ENCODE peak calls at places on chromosomes 1 and 21, in ten cellular contexts. X is trophoblast cell; B is Peyer's patch; H is tibial nerve; D is lower lobe of right lung; Q is PC-9; I is kidney; Y is heart right ventricle; W is ovary; E is CD4-positive, alpha-beta T cell. M is an unnamed sample.

GRCh38 chr1:24459551-24460266 is 42.9 kb upstream of the RCAN3 start:
- DNase-seq in X (no peak), B (no peak), H (no peak), D (no peak), Q (no peak), I (no peak), Y (no peak), W (no peak), E (no peak), M (no peak)

GRCh38 chr21:44700101-44701022 is 3.4 kb downstream of the KRTAP10-12 start:
- DNase-seq in X (no peak), B (no peak), H (no peak), D (no peak), Q (no peak), I (no peak), Y (no peak), W (no peak), E (no peak), M (no peak)

GRCh38 chr1:24418898-24419628 is 3.5 kb downstream of the NIPAL3 start:
- DNase-seq in X (no peak), B (peak; percentile 58), H (no peak), D (peak; percentile 83), Q (peak; percentile 46), I (peak; percentile 79), Y (no peak), W (no peak), E (no peak), M (no peak)

GRCh38 chr1:27889506-27889905 is 17.2 kb downstream of the THEMIS2 start:
- DNase-seq in X (no peak), B (no peak), H (no peak), D (no peak), Q (no peak), I (no peak), Y (no peak), W (no peak), E (no peak), M (no peak)

GRCh38 chr1:212589434-212589833 is 19.1 kb upstream of the ATF3 start:
- DNase-seq in X (peak; percentile 49), B (no peak), H (no peak), D (no peak), Q (no peak), I (no peak), Y (no peak), W (no peak), E (no peak), M (no peak)

GRCh38 chr1:44543064-44543815 is 131.0 kb downstream of the TMEM53 start:
- DNase-seq in X (no peak), B (no peak), H (no peak), D (no peak), Q (no peak), I (no peak), Y (no peak), W (no peak), E (no peak), M (no peak)

GRCh38 chr1:233790662-233791371 is 113.7 kb upstream of the SLC35F3 start:
- DNase-seq in X (peak; percentile 88), B (no peak), H (no peak), D (no peak), Q (peak; percentile 34), I (no peak), Y (peak; percentile 28), W (no peak), E (peak; percentile 13), M (no peak)

GRCh38 chr1:119542492-119542946 is 35.5 kb downstream of the HSD3B1 start:
- DNase-seq in X (peak; percentile 92), B (no peak), H (no peak), D (no peak), Q (no peak), I (no peak), Y (no peak), W (no peak), E (no peak), M (no peak)

GRCh38 chr1:47333922-47334764 is 553 bp downstream of the CMPK1 start:
- DNase-seq in X (peak; percentile 94), B (peak; percentile 90), H (peak; percentile 59), D (peak; percentile 89), Q (peak; percentile 77), I (peak; percentile 92), Y (peak; percentile 75), W (peak; percentile 85), E (peak; percentile 52), M (peak; percentile 68)

GRCh38 chr1:27011058-27011764 is 1.4 kb downstream of the TENT5B start:
- DNase-seq in X (peak; percentile 79), B (peak; percentile 57), H (no peak), D (peak; percentile 81), Q (peak; percentile 92), I (peak; percentile 95), Y (no peak), W (peak; percentile 79), E (no peak), M (no peak)

GRCh38 chr1:115669002-115669673 is 27.4 kb downstream of the VANGL1 start:
- DNase-seq in X (peak; percentile 19), B (no peak), H (no peak), D (no peak), Q (peak; percentile 44), I (no peak), Y (no peak), W (no peak), E (no peak), M (no peak)

GRCh38 chr1:172938676-172939075 is 112.1 kb downstream of the TNFSF18 start:
- DNase-seq in X (no peak), B (no peak), H (no peak), D (no peak), Q (no peak), I (no peak), Y (no peak), W (no peak), E (no peak), M (no peak)

GRCh38 chr21:42375141-42375905 is 9.0 kb upstream of the TFF1 start:
- DNase-seq in X (no peak), B (peak; percentile 81), H (no peak), D (peak; percentile 32), Q (no peak), I (peak; percentile 62), Y (no peak), W (no peak), E (no peak), M (no peak)

GRCh38 chr21:42632336-42632751 is 21.1 kb upstream of the PDE9A start:
- DNase-seq in X (no peak), B (peak; percentile 27), H (no peak), D (peak; percentile 36), Q (no peak), I (peak; percentile 45), Y (no peak), W (peak; percentile 21), E (no peak), M (no peak)

GRCh38 chr1:210586785-210587184 is 258.1 kb downstream of the HHAT start:
- DNase-seq in X (no peak), B (no peak), H (no peak), D (no peak), Q (no peak), I (no peak), Y (no peak), W (no peak), E (no peak), M (no peak)

GRCh38 chr1:146007048-146007784 is 10.8 kb upstream of the TXNIP start:
- DNase-seq in X (peak; percentile 97), B (no peak), H (no peak), D (no peak), Q (peak; percentile 34), I (no peak), Y (peak; percentile 90), W (no peak), E (peak; percentile 64), M (peak; percentile 55)

GRCh38 chr1:154404511-154404931 is 622 bp upstream of the IL6R start:
- DNase-seq in X (no peak), B (no peak), H (no peak), D (no peak), Q (no peak), I (peak; percentile 62), Y (no peak), W (no peak), E (no peak), M (no peak)

GRCh38 chr21:14452842-14453241 is 69.9 kb upstream of the HSPA13 start:
- DNase-seq in X (no peak), B (no peak), H (no peak), D (no peak), Q (no peak), I (no peak), Y (no peak), W (no peak), E (no peak), M (no peak)
- H3K9me3 ChIP-seq in X (no peaks in the 10 kb centered on the region), B (no peaks in the 10 kb centered on the region), H (no peaks in the 10 kb centered on the region), D (no peaks in the 10 kb centered on the region), Q (no peaks in the 10 kb centered on the region), I (no peaks in the 10 kb centered on the region), Y (no peaks in the 10 kb centered on the region), W (no peaks in the 10 kb centered on the region), E (no peaks in the 10 kb centered on the region), M (no peaks in the 10 kb centered on the region)

GRCh38 chr1:246526380-246526779 is 19.3 kb upstream of the SMYD3 start:
- DNase-seq in X (no peak), B (no peak), H (no peak), D (no peak), Q (no peak), I (no peak), Y (no peak), W (no peak), E (no peak), M (no peak)

GRCh38 chr1:246527402-246528088 is 20.5 kb upstream of the SMYD3 start:
- DNase-seq in X (no peak), B (no peak), H (no peak), D (no peak), Q (no peak), I (no peak), Y (no peak), W (no peak), E (no peak), M (no peak)

GRCh38 chr1:246528933-246529731 is 22.1 kb upstream of the SMYD3 start:
- DNase-seq in X (no peak), B (no peak), H (no peak), D (no peak), Q (no peak), I (no peak), Y (no peak), W (no peak), E (no peak), M (no peak)

GRCh38 chr1:246530482-246530881 is 23.4 kb upstream of the SMYD3 start:
- DNase-seq in X (no peak), B (no peak), H (no peak), D (no peak), Q (no peak), I (no peak), Y (no peak), W (no peak), E (no peak), M (no peak)

GRCh38 chr1:246526915-246527314 is 19.8 kb upstream of the SMYD3 start:
- DNase-seq in X (no peak), B (no peak), H (no peak), D (no peak), Q (no peak), I (no peak), Y (no peak), W (no peak), E (no peak), M (no peak)
- H3K9me3 ChIP-seq in X (peaks cover 14% of the 10 kb centered on the region), B (peaks cover 4% of the 10 kb centered on the region), H (no peaks in the 10 kb centered on the region), D (peaks cover 12% of the 10 kb centered on the region), Q (no peaks in the 10 kb centered on the region), I (peaks cover 9% of the 10 kb centered on the region), Y (peaks cover 11% of the 10 kb centered on the region), W (no peaks in the 10 kb centered on the region), E (peaks cover 10% of the 10 kb centered on the region), M (peaks cover 5% of the 10 kb centered on the region)

GRCh38 chr1:106613106-106613505 is 443.4 kb upstream of the PRMT6 start:
- DNase-seq in X (no peak), B (no peak), H (no peak), D (no peak), Q (no peak), I (no peak), Y (no peak), W (no peak), E (no peak), M (no peak)
- H3K9me3 ChIP-seq in X (no peaks in the 10 kb centered on the region), B (no peaks in the 10 kb centered on the region), H (no peaks in the 10 kb centered on the region), D (no peaks in the 10 kb centered on the region), Q (no peaks in the 10 kb centered on the region), I (no peaks in the 10 kb centered on the region), Y (no peaks in the 10 kb centered on the region), W (no peaks in the 10 kb centered on the region), E (no peaks in the 10 kb centered on the region), M (peaks cover 3% of the 10 kb centered on the region)

GRCh38 chr1:152252157-152252556 is 28.2 kb upstream of the HRNR start:
- DNase-seq in X (peak; percentile 56), B (no peak), H (no peak), D (no peak), Q (no peak), I (no peak), Y (no peak), W (no peak), E (no peak), M (no peak)
- H3K9me3 ChIP-seq in X (peaks cover 13% of the 10 kb centered on the region), B (no peaks in the 10 kb centered on the region), H (no peaks in the 10 kb centered on the region), D (no peaks in the 10 kb centered on the region), Q (no peaks in the 10 kb centered on the region), I (no peaks in the 10 kb centered on the region), Y (peaks cover 3% of the 10 kb centered on the region), W (no peaks in the 10 kb centered on the region), E (no peaks in the 10 kb centered on the region), M (no peaks in the 10 kb centered on the region)